ENCODE peak calls at places on chromosomes 7 and 10, in four cellular contexts. W, D, S and O are unnamed samples.

GRCh38 chr7:1421020-1421790 is 38.1 kb downstream of the MICALL2 start:
- DNase-seq in S (no peak), W (no peak), D (no peak), O (no peak)

GRCh38 chr10:102988404-102989314 is 70.6 kb downstream of the CNNM2 start:
- DNase-seq in W (no peak), S (no peak), D (no peak), O (no peak)

GRCh38 chr10:19860107-19860506 is 43.9 kb downstream of the PLXDC2 start:
- DNase-seq in S (no peak), W (no peak), D (no peak), O (no peak)

GRCh38 chr7:2708547-2709310 is 20.7 kb downstream of the AMZ1 start:
- DNase-seq in W (no peak), S (no peak), D (no peak), O (no peak)

GRCh38 chr7:149130572-149131198 is 4.6 kb upstream of the ZNF425 start:
- DNase-seq in D (no peak), S (no peak), W (no peak), O (no peak)

GRCh38 chr7:102004831-102005230 is 187.4 kb downstream of the CUX1 start:
- DNase-seq in W (no peak), D (no peak), S (no peak), O (no peak)

GRCh38 chr7:119720541-119720940 is 552.4 kb upstream of the KCND2 start:
- DNase-seq in W (no peak), D (no peak), S (no peak), O (no peak)

GRCh38 chr10:30683496-30683895 is 53.9 kb upstream of the LYZL2 start:
- DNase-seq in D (no peak), S (no peak), W (no peak), O (no peak)

GRCh38 chr10:21919906-21920305 is 83.6 kb downstream of the DNAJC1 start:
- DNase-seq in S (no peak), W (no peak), D (no peak), O (no peak)

GRCh38 chr7:27098493-27099223 is 2.9 kb upstream of the HOXA1 start:
- DNase-seq in S (peak), W (no peak), D (no peak), O (no peak)

GRCh38 chr7:73815436-73815835 is 15.4 kb upstream of the CLDN4 start:
- DNase-seq in S (no peak), W (no peak), D (no peak), O (no peak)

GRCh38 chr7:7923818-7924217 is 44.8 kb upstream of the GLCCI1 start:
- DNase-seq in S (no peak), D (no peak), W (no peak), O (no peak)

GRCh38 chr10:70763567-70763966 is 21.6 kb downstream of the TBATA start:
- DNase-seq in S (no peak), D (no peak), W (no peak), O (no peak)

GRCh38 chr7:25894002-25894901 is 257.7 kb upstream of the NFE2L3 start:
- DNase-seq in D (no peak), W (no peak), S (no peak), O (no peak)

DNA sequence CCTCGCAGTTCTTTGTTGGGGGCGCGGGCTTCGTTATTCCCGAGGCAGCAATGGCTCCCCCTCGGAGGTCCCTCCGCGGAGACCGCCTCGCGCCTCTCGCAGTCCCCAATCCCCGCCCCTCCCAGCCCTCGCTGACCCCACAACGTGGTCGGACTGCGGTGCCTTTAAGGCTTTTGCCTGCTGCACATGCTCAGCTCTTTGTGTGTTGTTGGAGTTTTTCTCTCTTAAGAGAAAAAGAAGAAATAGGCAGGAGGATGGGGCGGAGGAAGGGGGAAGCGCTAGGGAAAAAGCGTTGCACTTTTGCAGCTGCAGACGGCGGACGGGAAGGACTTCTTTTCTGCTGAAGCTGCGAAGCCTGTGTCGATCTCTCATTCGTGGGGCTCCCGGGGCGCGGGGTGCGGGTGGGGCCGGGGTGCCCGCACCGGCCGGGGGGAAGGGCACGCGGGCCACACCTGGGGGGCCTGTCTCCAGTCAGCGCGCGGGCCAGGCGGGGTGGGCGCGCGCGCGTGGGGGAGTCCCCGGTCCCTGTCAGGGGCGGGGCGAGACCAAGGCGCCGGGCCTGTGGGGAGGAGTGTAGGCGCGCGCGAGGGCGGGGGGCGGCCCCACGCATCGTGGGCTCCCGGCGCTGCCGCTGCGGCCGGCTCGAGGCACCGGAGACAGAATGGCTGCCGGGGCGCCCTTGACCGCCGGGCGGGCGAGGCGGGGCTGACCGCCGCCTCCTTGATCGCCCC is 445 bp upstream of the ATRNL1 start:
- DNase-seq in S (peak), W (no peak), D (no peak), O (peak)
- H3K27ac ChIP-seq in S (peak), W (peak), D (peak), O (peak)

DNA sequence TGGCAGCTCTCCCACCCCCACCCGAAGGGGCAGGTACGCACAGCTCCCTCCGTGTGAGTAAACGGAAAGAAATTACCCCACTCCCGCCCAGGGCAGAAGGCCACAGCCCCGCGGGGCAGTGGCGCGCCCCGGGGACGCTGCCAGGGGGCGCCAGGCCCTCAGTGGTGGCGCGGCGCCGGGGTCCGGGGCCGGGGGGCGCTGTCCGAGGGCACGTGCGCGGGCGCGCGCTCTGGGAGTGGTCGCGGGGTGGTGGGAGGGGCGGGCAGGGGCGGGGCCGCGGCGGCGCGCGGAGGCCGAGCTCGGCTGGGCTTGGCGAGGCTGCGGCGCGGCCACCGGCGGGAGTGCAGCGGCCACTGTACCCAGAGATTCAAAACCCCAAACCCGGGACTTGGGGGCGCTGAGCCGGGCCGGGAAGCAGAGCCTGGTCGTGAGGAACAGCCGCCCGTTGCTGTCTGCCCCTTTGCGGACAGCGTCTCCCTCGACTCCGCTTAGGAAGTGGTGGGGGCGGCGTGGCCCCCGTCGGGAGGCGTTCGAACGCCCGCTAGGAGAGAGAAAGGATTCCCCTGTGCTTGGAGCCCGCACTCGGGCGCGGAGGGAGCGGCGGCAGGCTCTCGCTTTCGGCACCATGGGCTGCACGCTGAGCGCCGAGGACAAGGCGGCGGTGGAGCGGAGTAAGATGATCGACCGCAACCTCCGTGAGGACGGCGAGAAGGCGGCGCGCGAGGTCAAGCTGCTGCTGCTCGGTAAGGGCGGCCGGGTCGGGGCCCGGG is at the start of gene GNAI1:
- DNase-seq in W (peak), S (peak), D (peak), O (peak)
- TF ChIP-seq CTCF in W (no peak), S (peak), D (peak), O (peak)

GRCh38 chr7:16755397-16755796 is 1.8 kb downstream of the TSPAN13 start:
- DNase-seq in S (no peak), D (no peak), W (no peak), O (no peak)

GRCh38 chr7:16753932-16754571 is 497 bp downstream of the TSPAN13 start:
- DNase-seq in D (no peak), S (no peak), W (no peak), O (peak)

GRCh38 chr7:16753102-16753931 is at the start of gene TSPAN13:
- DNase-seq in D (peak), W (no peak), S (peak), O (peak)

GRCh38 chr7:16758634-16759602 is 5.4 kb downstream of the TSPAN13 start:
- DNase-seq in W (no peak), S (no peak), D (no peak), O (no peak)

GRCh38 chr7:16754869-16755317 is 1.3 kb downstream of the TSPAN13 start:
- DNase-seq in W (no peak), S (no peak), D (no peak), O (no peak)
- H3K27ac ChIP-seq in W (no peak), S (peak), D (no peak), O (peak)

GRCh38 chr10:17784701-17785100 is 24.4 kb upstream of the MRC1 start:
- DNase-seq in S (no peak), W (no peak), D (no peak), O (no peak)
- TF ChIP-seq CTCF in S (no peak), W (no peak), D (no peak), O (no peak)

GRCh38 chr7:100567751-100568175 is 5.9 kb downstream of the SAP25 start:
- DNase-seq in D (no peak), W (no peak), S (peak), O (no peak)

GRCh38 chr7:100568936-100569844 is 4.5 kb downstream of the SAP25 start:
- DNase-seq in W (no peak), S (peak), D (peak), O (no peak)

GRCh38 chr7:100566018-100566531 is 7.6 kb downstream of the SAP25 start:
- DNase-seq in D (no peak), W (peak), S (no peak), O (no peak)

GRCh38 chr7:100568176-100568935 is 5.3 kb downstream of the SAP25 start:
- DNase-seq in W (no peak), D (no peak), S (peak), O (no peak)

DNA sequence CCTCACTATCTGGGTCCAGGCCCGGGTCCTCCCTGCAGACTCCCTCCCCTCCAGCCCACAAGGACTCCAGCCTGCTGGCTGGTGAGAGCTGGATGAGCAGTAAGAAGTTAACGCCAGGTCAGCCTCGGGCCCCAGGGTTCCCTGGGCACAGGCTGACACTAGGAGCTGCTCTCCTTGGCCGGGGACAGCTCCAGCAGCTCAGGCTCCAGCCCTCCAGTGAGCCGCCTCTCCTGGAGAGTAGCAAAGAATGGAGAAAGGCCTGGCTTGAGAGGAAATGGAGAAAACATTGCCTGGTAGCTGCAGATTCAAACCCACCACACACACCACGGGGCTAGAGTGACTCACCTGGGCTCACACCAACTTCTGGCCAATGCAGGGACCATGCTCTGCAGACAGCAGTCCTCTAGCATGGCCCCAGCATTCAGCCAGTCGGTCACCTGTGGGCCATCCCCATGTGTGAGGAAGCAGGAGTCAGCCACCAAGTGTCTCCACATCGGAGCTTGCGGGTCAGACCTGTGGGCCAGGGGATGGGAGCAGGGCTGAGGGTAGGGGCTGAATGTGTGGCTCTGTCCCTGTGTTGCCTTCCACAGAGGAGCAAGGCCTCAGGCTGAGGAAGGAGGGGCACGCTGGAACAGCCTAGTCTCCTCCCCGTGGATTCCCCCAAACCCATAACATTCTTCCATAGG is 6.5 kb downstream of the SAP25 start:
- DNase-seq in S (peak), D (no peak), W (no peak), O (no peak)
- H3K27ac ChIP-seq in S (no peak), D (no peak), W (no peak), O (no peak)

DNA sequence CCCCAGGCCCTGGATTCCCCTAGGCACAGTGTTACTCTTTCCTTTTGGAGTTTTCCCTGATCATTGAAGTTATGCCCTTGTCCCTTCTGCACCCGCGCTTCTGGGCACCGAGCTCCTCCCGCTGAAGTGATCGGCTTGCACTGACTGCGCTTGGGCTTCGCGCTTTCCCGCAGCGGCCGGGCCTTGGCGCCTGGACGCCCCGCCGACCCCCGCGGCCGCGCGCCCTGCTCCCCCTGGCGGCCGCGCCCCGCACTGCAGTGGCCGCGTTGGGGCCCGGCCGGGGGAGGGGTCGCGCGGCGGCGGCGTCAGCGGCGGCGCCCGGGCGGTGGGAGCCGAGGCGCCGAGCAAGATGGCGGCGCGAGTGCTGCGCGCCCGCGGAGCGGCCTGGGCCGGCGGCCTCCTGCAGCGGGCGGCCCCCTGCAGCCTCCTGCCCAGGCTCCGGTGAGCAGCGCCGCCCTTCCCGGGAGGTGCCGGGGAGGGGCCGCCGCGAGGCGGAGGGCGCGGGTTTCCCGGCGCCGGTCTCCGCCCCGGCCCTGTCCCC is at the start of gene NIPSNAP2:
- DNase-seq in S (peak), D (no peak), W (no peak), O (peak)
- TF ChIP-seq CTCF in S (peak), D (peak), W (peak), O (peak)

GRCh38 chr7:114294036-114294435 is 120.6 kb upstream of the FOXP2 start:
- DNase-seq in D (no peak), W (no peak), S (no peak), O (no peak)
- H3K27ac ChIP-seq in D (no peak), W (no peak), S (no peak), O (no peak)

DNA sequence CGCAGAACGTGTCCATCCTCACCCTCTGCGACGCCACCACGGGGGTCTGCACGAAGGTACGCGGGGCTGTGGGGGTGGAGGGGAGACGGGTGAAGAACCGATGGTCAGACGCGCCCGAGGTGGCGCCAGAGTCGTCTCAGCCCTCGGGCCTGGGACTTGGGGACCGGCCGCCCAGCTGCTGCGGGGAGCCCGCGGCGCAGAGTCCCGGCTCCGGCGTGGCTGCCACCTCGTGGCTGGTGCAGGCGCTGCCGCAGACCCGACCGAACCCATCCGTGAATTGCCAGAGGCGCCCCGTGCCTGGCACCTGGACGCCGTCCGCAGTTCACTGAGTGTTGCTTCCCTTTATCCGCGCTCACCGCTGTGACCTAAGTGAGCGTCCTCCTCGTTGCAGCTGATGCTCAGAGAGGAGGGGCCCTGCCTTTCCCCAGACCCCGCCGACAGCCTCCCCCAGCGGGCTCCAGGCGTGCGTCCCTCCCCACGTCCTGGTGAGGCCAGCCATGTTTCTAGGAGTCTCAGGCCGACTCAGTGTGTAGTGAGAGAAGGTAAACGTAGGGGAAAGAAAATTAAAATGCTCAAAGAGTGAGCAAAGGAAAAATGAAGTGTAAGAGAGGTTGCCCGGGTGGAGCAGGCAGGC is 208.7 kb downstream of the PAXIP1 start:
- DNase-seq in S (no peak), W (no peak), D (no peak), O (no peak)
- TF ChIP-seq CTCF in S (no peak), W (no peak), D (no peak), O (peak)

DNA sequence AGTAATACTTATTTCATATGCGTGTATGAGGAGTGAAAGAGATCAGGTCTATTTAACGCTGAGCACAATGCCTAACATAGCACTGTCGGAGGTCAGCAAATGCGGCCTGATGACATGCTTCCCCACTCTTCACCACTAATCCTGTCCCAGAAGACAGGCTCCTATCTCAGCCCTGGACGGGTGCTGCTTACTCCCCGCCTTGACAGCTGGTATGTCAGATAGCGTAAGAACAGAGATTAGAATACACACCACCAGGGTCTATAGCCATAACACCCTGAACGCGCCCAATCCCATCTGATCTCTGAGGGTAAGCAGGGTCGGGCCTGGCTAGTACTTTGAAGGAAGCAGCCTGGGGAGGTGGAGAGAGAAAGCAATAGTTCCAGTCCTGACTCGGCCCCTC is 32.3 kb upstream of the TM9SF3 start:
- DNase-seq in W (no peak), D (no peak), S (no peak), O (peak)
- H3K27ac ChIP-seq in W (no peak), D (no peak), S (no peak), O (peak)

GRCh38 chr10:18601321-18601720 is 50.1 kb downstream of the NSUN6 start:
- DNase-seq in D (no peak), S (no peak), W (no peak), O (no peak)
- TF ChIP-seq CTCF in D (no peak), S (no peak), W (no peak), O (no peak)